ENCODE peak calls at places on chromosomes 2 and 18, in ten cellular contexts. E is cardiac fibroblast, Q is heart left ventricle, I is astrocyte of the cerebellum, M is psoas muscle, Y is NB4, P is fibroblast of lung, S is endothelial cell, C is neural progenitor cell, B is foreskin fibroblast. N is an unnamed sample.

GRCh38 chr2:95354925-95355324 is 47.6 kb upstream of the FAHD2A start:
- DNase-seq in P (no peak), Y (no peak), Q (no peak), I (no peak), C (no peak), M (no peak), B (no peak), E (no peak), S (no peak), N (no peak)

GRCh38 chr2:18701981-18702380 is 112.6 kb upstream of the NT5C1B start:
- DNase-seq in P (peak; percentile 65), B (peak; percentile 81), E (peak; percentile 15), S (no peak), C (no peak), I (no peak), Q (no peak), M (no peak), Y (no peak), N (peak; percentile 60)

GRCh38 chr2:132420776-132421175 is 4.2 kb downstream of the GPR39 start:
- DNase-seq in E (no peak), I (no peak), S (no peak), B (no peak), Y (no peak), M (no peak), P (no peak), C (no peak), Q (no peak), N (peak; percentile 8)

GRCh38 chr2:200104015-200104414 is 148.6 kb downstream of the MAIP1 start:
- DNase-seq in E (peak; percentile 35), P (peak; percentile 86), Q (no peak), I (peak; percentile 12), B (no peak), C (no peak), S (no peak), Y (no peak), M (no peak), N (peak; percentile 17)

GRCh38 chr2:109239720-109240119 is 110.7 kb downstream of the SH3RF3 start:
- DNase-seq in S (no peak), E (no peak), B (peak; percentile 50), I (no peak), Q (no peak), C (no peak), Y (peak; percentile 86), P (peak; percentile 86), M (no peak), N (peak; percentile 25)

GRCh38 chr2:119647440-119648169 is 31.4 kb upstream of the TMEM177 start:
- DNase-seq in P (peak; percentile 87), M (no peak), S (no peak), B (no peak), I (peak; percentile 36), Q (no peak), C (no peak), E (peak; percentile 79), Y (peak; percentile 56), N (no peak)

GRCh38 chr2:74516070-74516633 is 1.9 kb downstream of the TLX2 start:
- DNase-seq in Q (peak; percentile 67), P (no peak), I (no peak), C (peak; percentile 82), E (peak; percentile 59), S (peak; percentile 74), B (peak; percentile 33), Y (no peak), M (peak; percentile 84), N (no peak)

GRCh38 chr2:187360286-187360685 is 87.8 kb downstream of the CALCRL start:
- DNase-seq in Q (no peak), B (peak; percentile 11), P (peak; percentile 40), I (peak; percentile 6), Y (no peak), E (peak; percentile 42), M (no peak), S (no peak), C (no peak), N (no peak)

GRCh38 chr2:216221806-216222205 is 112.7 kb downstream of the XRCC5 start:
- DNase-seq in M (no peak), C (no peak), E (peak; percentile 35), P (peak; percentile 57), I (no peak), S (no peak), B (peak; percentile 73), Q (no peak), Y (peak; percentile 51), N (peak; percentile 69)

GRCh38 chr2:36965196-36965595 is 1.1 kb downstream of the STRN start:
- DNase-seq in M (no peak), Y (no peak), B (no peak), I (no peak), C (no peak), P (no peak), Q (no peak), E (peak; percentile 11), S (no peak), N (no peak)

GRCh38 chr2:184683923-184684322 is 85.6 kb downstream of the ZNF804A start:
- DNase-seq in Q (no peak), E (no peak), S (no peak), Y (no peak), I (no peak), B (no peak), M (no peak), P (no peak), C (no peak), N (no peak)

GRCh38 chr2:152573168-152573567 is 144.1 kb downstream of the PRPF40A start:
- DNase-seq in B (peak; percentile 66), S (no peak), I (no peak), Q (no peak), M (no peak), E (peak; percentile 34), C (no peak), Y (peak; percentile 60), P (peak; percentile 81), N (peak; percentile 90)

GRCh38 chr2:122794100-122794499 is 1038.6 kb downstream of the TSN start:
- DNase-seq in B (no peak), Q (no peak), Y (no peak), S (no peak), M (no peak), E (no peak), P (no peak), C (no peak), I (no peak), N (no peak)

DNA sequence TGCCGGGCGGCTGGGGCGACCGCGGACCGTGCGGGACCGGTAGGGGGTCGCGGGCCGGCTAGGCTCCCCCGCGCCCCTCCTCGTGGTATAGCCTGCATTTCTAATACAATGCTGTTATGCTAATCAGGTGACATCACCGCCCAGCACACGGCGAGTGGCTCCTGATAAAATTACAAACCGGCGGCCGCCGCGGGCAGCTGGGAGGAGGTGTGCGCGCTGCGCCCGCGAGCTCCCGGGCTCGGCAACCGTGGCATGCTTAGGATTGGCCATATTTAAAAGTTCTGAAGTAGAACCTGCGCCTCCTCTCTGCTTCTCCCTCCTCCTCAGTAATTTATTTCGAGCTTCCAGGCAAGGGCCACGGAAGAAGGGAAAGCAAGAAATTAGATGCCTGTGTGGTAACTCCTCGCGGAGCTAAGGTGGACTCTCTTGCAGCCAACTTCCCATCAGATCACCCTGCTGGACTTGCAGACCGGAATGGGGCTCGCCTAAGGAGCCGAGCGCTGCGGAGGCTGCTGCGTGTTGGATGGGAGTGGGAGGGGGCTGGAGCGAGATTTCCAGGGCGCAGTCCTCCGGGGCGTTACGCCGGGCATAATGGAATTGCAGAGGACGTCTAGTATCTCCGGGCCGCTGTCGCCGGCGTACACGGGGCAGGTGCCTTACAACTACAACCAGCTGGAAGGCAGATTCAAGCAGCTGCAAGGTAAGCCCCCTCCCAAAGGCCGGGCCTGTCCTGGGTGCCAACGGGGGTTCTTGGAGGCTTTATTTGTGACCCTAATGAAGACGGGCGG is 102.3 kb downstream of the SPTBN1 start:
- DNase-seq in C (peak; percentile 91), Q (peak; percentile 49), P (peak; percentile 79), Y (peak; percentile 89), M (peak; percentile 70), B (peak; percentile 69), S (peak; percentile 54), E (peak; percentile 64), I (no peak), N (peak; percentile 46)
- TF ChIP-seq CTCF in C (no peak), Q (no peak), P (no peak), Y (no peak), M (no peak), B (no peak), S (no peak), E (no peak), I (no peak), N (peak; percentile 3)

DNA sequence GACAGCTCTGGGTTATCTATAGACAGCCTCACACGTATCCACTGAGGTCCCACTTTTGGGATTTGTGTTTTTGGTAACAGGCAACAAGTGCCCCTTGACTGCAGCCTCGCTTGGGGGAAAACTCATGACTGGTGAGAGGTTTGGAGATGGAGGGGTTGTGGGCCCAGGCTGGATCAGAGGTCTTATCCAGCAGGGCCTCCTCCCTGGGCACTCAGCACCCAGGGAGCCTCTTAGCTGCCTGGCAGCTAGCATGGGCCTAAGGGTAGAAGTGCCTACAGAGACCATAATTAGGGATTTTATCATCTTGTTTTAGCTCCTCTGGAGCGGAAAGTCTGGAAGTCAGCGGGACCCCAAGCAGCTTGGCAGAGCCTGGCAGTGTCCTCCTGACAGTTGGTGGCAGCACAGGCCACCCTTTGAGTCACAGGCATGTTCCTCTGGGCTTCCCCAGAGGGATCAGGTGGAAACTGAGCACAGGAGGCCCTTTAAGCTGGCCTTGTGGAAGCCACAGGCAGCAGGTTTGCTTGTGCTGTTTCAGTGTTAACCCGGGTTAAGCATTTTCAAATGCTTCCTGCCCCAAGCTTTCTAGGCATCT is 143.1 kb downstream of the KCTD1 start:
- DNase-seq in C (peak; percentile 48), M (no peak), Y (peak; percentile 29), B (peak; percentile 48), E (peak; percentile 64), I (no peak), P (peak; percentile 50), Q (peak; percentile 52), S (no peak), N (peak; percentile 26)
- TF ChIP-seq CTCF in C (peak; percentile 43), M (peak; percentile 49), Y (no peak), B (peak; percentile 67), E (peak; percentile 46), I (peak; percentile 50), P (peak; percentile 53), Q (peak; percentile 53), S (no peak), N (peak; percentile 73)

GRCh38 chr2:155930312-155930711 is 402.2 kb downstream of the NR4A2 start:
- DNase-seq in B (no peak), P (no peak), Q (no peak), E (no peak), I (no peak), Y (no peak), M (no peak), C (no peak), S (no peak), N (no peak)
- TF ChIP-seq CTCF in B (no peak), P (no peak), Q (no peak), E (no peak), I (no peak), Y (no peak), M (no peak), C (no peak), S (no peak), N (no peak)

DNA sequence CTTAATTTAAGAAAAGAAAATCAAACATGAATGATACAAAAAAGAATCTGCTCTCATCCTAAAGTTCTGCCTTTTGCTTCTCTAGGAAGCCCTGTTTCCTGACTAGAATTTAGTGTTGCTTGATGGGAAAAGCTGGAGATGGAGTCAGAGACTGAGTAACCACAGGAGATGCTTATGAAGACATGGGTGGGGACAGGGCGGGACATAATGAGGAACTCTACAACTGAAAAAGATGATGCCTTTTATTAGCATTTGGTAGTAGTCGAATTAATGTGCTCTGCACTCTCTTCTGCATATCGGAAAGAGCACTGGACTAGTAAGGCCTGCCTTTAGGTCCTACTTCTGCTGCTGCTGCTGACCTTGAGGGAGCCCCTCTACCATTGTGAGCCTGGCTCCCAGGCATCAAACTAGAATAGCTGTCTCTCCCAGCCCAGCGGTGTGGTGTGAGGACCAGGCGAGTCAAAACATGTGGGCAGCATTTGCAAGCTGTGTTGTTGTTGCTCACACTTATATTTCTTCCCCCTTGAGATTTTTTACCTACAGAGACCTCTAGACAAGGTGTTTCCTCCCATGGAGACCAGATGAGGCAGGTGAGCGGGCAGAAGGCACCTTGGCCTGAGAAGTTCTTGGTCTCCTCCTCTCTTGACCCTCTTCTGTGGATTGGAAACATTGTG is 61.5 kb downstream of the INPP4A start:
- DNase-seq in M (no peak), Q (no peak), P (no peak), I (no peak), C (no peak), S (no peak), B (no peak), E (no peak), Y (peak; percentile 38), N (no peak)
- TF ChIP-seq CTCF in M (no peak), Q (no peak), P (no peak), I (no peak), C (no peak), S (no peak), B (no peak), E (no peak), Y (no peak), N (no peak)

N was measured in HFFc6.